ENCODE peak calls at places on chromosome 7, in six cellular contexts. One of them, this sample, is unnamed.

GRCh38 chr7:16695621-16696237 is 49.7 kb downstream of the BZW2 start:
- DNase-seq in GM20000: no peak
- DNase-seq in pancreas: no peak
- DNase-seq in NCI-H2081: peak
- DNase-seq in AG09309: no peak
- DNase-seq in cardiac fibroblast: peak
- DNase-seq in this sample: peak

GRCh38 chr7:29606287-29606721 is 42.7 kb downstream of the PRR15 start:
- DNase-seq in GM20000: no peak
- DNase-seq in pancreas: no peak
- DNase-seq in NCI-H2081: no peak
- DNase-seq in AG09309: no peak
- DNase-seq in cardiac fibroblast: peak
- DNase-seq in this sample: no peak

GRCh38 chr7:74043523-74043951 is 15.6 kb downstream of the ELN start:
- DNase-seq in GM20000: no peak
- DNase-seq in pancreas: peak
- DNase-seq in NCI-H2081: peak
- DNase-seq in AG09309: no peak
- DNase-seq in cardiac fibroblast: peak
- DNase-seq in this sample: peak

GRCh38 chr7:99308461-99309074 is 17.1 kb upstream of the ARPC1A start:
- DNase-seq in GM20000: no peak
- DNase-seq in pancreas: no peak
- DNase-seq in NCI-H2081: no peak
- DNase-seq in AG09309: no peak
- DNase-seq in cardiac fibroblast: no peak
- DNase-seq in this sample: no peak

GRCh38 chr7:7791523-7791922 is 73.1 kb upstream of the RPA3 start:
- DNase-seq in GM20000: no peak
- DNase-seq in pancreas: no peak
- DNase-seq in NCI-H2081: no peak
- DNase-seq in AG09309: no peak
- DNase-seq in cardiac fibroblast: no peak
- DNase-seq in this sample: no peak

GRCh38 chr7:150838965-150839650 is 13.2 kb upstream of the AOC1 start:
- DNase-seq in GM20000: no peak
- DNase-seq in pancreas: no peak
- DNase-seq in NCI-H2081: no peak
- DNase-seq in AG09309: no peak
- DNase-seq in cardiac fibroblast: no peak
- DNase-seq in this sample: no peak

GRCh38 chr7:19024261-19024660 is 93.2 kb downstream of the TWIST1 start:
- DNase-seq in GM20000: no peak
- DNase-seq in pancreas: no peak
- DNase-seq in NCI-H2081: no peak
- DNase-seq in AG09309: peak
- DNase-seq in cardiac fibroblast: peak
- DNase-seq in this sample: peak

GRCh38 chr7:33420311-33420710 is 290.9 kb downstream of the BBS9 start:
- DNase-seq in GM20000: no peak
- DNase-seq in pancreas: no peak
- DNase-seq in NCI-H2081: no peak
- DNase-seq in AG09309: no peak
- DNase-seq in cardiac fibroblast: no peak
- DNase-seq in this sample: no peak

GRCh38 chr7:112699725-112700513 is 90.3 kb downstream of the TMEM168 start:
- DNase-seq in GM20000: no peak
- DNase-seq in pancreas: no peak
- DNase-seq in NCI-H2081: no peak
- DNase-seq in AG09309: no peak
- DNase-seq in cardiac fibroblast: no peak
- DNase-seq in this sample: no peak

GRCh38 chr7:19051767-19052375 is 65.6 kb downstream of the TWIST1 start:
- DNase-seq in GM20000: peak
- DNase-seq in pancreas: no peak
- DNase-seq in NCI-H2081: peak
- DNase-seq in AG09309: no peak
- DNase-seq in cardiac fibroblast: peak
- DNase-seq in this sample: no peak

GRCh38 chr7:136104269-136104603 is 127.1 kb upstream of the MTPN start:
- DNase-seq in GM20000: no peak
- DNase-seq in pancreas: no peak
- DNase-seq in NCI-H2081: no peak
- DNase-seq in AG09309: no peak
- DNase-seq in cardiac fibroblast: no peak
- DNase-seq in this sample: no peak

GRCh38 chr7:149854611-149855367 is 16.6 kb downstream of the ZNF862 start:
- DNase-seq in GM20000: no peak
- DNase-seq in pancreas: peak
- DNase-seq in NCI-H2081: peak
- DNase-seq in AG09309: no peak
- DNase-seq in cardiac fibroblast: peak
- DNase-seq in this sample: no peak

GRCh38 chr7:30745251-30745650 is 6.7 kb upstream of the INMT start:
- DNase-seq in GM20000: no peak
- DNase-seq in pancreas: no peak
- DNase-seq in NCI-H2081: no peak
- DNase-seq in AG09309: no peak
- DNase-seq in cardiac fibroblast: peak
- DNase-seq in this sample: no peak

GRCh38 chr7:5596046-5596895 is 172.6 kb upstream of the TNRC18 start:
- DNase-seq in GM20000: peak
- DNase-seq in pancreas: peak
- DNase-seq in NCI-H2081: no peak
- DNase-seq in AG09309: peak
- DNase-seq in cardiac fibroblast: peak
- DNase-seq in this sample: peak

GRCh38 chr7:99373086-99374066 is 1.2 kb upstream of the ARPC1B start:
- DNase-seq in GM20000: no peak
- DNase-seq in pancreas: no peak
- DNase-seq in NCI-H2081: no peak
- DNase-seq in AG09309: no peak
- DNase-seq in cardiac fibroblast: no peak
- DNase-seq in this sample: no peak

GRCh38 chr7:81482600-81483186 is 287.2 kb downstream of the HGF start:
- DNase-seq in GM20000: peak
- DNase-seq in pancreas: no peak
- DNase-seq in NCI-H2081: peak
- DNase-seq in AG09309: no peak
- DNase-seq in cardiac fibroblast: peak
- DNase-seq in this sample: no peak

GRCh38 chr7:141001122-141001521 is 13.6 kb downstream of the MRPS33 start:
- DNase-seq in GM20000: no peak
- DNase-seq in pancreas: no peak
- DNase-seq in NCI-H2081: no peak
- DNase-seq in AG09309: no peak
- DNase-seq in cardiac fibroblast: no peak
- DNase-seq in this sample: no peak

GRCh38 chr7:83271212-83272099 is 108.8 kb upstream of the PCLO start:
- DNase-seq in GM20000: no peak
- DNase-seq in pancreas: no peak
- DNase-seq in NCI-H2081: peak
- DNase-seq in AG09309: no peak
- DNase-seq in cardiac fibroblast: peak
- DNase-seq in this sample: peak

GRCh38 chr7:44853391-44853790 is 5.5 kb upstream of the H2AZ2 start:
- DNase-seq in GM20000: no peak
- DNase-seq in pancreas: no peak
- DNase-seq in NCI-H2081: no peak
- DNase-seq in AG09309: no peak
- DNase-seq in cardiac fibroblast: no peak
- DNase-seq in this sample: no peak

GRCh38 chr7:22295402-22296264 is 61.3 kb downstream of the RAPGEF5 start:
- DNase-seq in GM20000: no peak
- DNase-seq in pancreas: no peak
- DNase-seq in NCI-H2081: no peak
- DNase-seq in AG09309: no peak
- DNase-seq in cardiac fibroblast: no peak
- DNase-seq in this sample: no peak

GRCh38 chr7:7639421-7639820 is 1.1 kb upstream of the UMAD1 start:
- DNase-seq in GM20000: no peak
- DNase-seq in pancreas: no peak
- DNase-seq in NCI-H2081: no peak
- DNase-seq in AG09309: no peak
- DNase-seq in cardiac fibroblast: peak
- DNase-seq in this sample: no peak

GRCh38 chr7:8261711-8262695 is at the start of gene ICA1:
- DNase-seq in GM20000: peak
- DNase-seq in pancreas: peak
- DNase-seq in NCI-H2081: peak
- DNase-seq in AG09309: no peak
- DNase-seq in cardiac fibroblast: peak
- DNase-seq in this sample: no peak

GRCh38 chr7:100611983-100612729 is at the start of gene MOSPD3:
- DNase-seq in GM20000: peak
- DNase-seq in pancreas: peak
- DNase-seq in NCI-H2081: peak
- DNase-seq in AG09309: peak
- DNase-seq in cardiac fibroblast: peak
- DNase-seq in this sample: peak

GRCh38 chr7:41437257-41438196 is 265.4 kb downstream of the INHBA start:
- DNase-seq in GM20000: no peak
- DNase-seq in pancreas: no peak
- DNase-seq in NCI-H2081: no peak
- DNase-seq in AG09309: no peak
- DNase-seq in cardiac fibroblast: peak
- DNase-seq in this sample: no peak

This sample was measured in AG04450.